ENCODE peak calls at places on chromosomes 1 and 21, in six cellular contexts. I, K, V, G, H and T are unnamed samples.

GRCh38 chr1:61116421-61116820 is 34.1 kb downstream of the NFIA start:
- DNase-seq in G (no peak), V (no peak), K (no peak), H (no peak), I (no peak), T (no peak)

GRCh38 chr1:177838910-177839309 is 130.9 kb downstream of the SEC16B start:
- DNase-seq in G (no peak), K (no peak), H (no peak), V (no peak), I (no peak), T (no peak)

GRCh38 chr1:53771648-53772047 is 32.7 kb upstream of the GLIS1 start:
- DNase-seq in G (no peak), V (no peak), K (peak; percentile 60), H (no peak), I (peak; percentile 81), T (no peak)

GRCh38 chr21:32770514-32771133 is 931 bp downstream of the PAXBP1 start:
- DNase-seq in I (peak; percentile 8), V (no peak), H (peak; percentile 24), G (no peak), K (no peak), T (peak; percentile 18)

GRCh38 chr1:201599548-201599947 is 60.6 kb downstream of the NAV1 start:
- DNase-seq in V (peak; percentile 61), G (no peak), I (no peak), H (no peak), K (no peak), T (no peak)

GRCh38 chr1:32307313-32307712 is 15.4 kb downstream of the HDAC1 start:
- DNase-seq in K (peak; percentile 27), V (no peak), I (peak; percentile 54), H (no peak), G (no peak), T (no peak)

GRCh38 chr1:32702599-32703478 is at the start of gene SYNC:
- DNase-seq in I (peak; percentile 78), H (no peak), K (peak; percentile 72), V (peak; percentile 56), G (no peak), T (peak; percentile 77)

GRCh38 chr1:10054465-10054864 is 21.7 kb downstream of the UBE4B start:
- DNase-seq in K (no peak), G (no peak), H (no peak), I (no peak), V (no peak), T (no peak)

GRCh38 chr1:5390497-5390896 is 601.7 kb downstream of the NPHP4 start:
- DNase-seq in K (no peak), G (no peak), V (no peak), I (no peak), H (no peak), T (no peak)

DNA sequence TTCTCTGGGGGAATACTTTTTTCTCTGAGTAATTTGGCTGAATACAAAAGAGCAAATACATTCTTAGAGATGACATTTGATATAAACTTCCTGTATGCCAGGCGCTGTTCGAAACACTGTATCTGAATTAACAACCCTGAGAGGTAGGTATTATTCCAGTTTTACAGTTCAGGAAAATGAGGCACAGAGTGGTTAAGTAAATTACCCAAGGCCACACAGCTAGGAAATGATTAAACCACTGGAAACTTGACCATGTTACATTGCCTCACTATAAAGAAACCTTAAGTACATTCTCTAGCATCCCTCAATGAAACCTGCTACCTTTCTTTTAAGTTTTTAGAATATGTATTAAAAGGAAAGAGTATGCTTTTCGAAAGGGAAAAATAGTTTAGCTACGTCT is 54.6 kb downstream of the SMYD2 start:
- DNase-seq in K (no peak), H (no peak), I (no peak), G (no peak), V (no peak), T (no peak)
- H3K27ac ChIP-seq in K (no peak overlapping the region), H (no peak overlapping the region), I (no peak overlapping the region), G (no peak overlapping the region), V (no peak overlapping the region), T (no peak overlapping the region)

GRCh38 chr21:19322360-19322759 is 918.8 kb upstream of the TMPRSS15 start:
- DNase-seq in H (no peak), K (peak; percentile 3), I (no peak), G (no peak), V (no peak), T (no peak)
- TF ChIP-seq CTCF in H (peak; percentile 33), K (peak; percentile 6), I (no peak), G (no peak), V (no peak), T (no peak)

DNA sequence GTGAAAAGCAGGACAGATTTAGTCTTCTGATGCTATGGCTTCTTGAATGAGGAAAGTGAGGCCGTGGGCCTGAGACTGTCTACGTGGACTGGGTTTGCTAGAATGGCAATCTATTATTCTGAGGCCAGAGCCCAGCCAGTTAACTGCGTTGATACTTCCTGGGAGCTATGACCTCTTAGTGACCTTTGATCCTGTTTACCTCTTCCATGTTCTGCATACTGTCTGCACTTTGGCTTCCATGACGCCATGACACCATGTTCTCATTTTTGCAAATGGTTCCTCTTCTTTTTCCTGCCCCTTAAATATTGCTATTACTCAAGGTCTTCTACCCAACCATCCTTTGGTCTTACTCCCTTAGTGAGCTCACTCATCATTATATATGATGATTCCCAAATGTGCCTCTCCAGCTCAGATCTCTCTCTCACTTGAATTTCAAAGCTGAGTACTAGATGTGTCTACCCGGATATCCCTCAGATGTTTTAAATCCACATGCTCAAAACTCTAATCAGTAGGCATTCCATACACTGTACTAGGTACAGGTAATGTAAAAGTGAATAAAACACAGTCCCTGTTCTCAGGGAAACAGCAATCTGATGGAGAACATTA is 66.1 kb upstream of the ATP1A1 start:
- DNase-seq in K (no peak), I (no peak), V (no peak), G (no peak), H (no peak), T (no peak)
- H3K4me1 ChIP-seq in K (no peaks in the 10 kb centered on the region), I (no peaks in the 10 kb centered on the region), V (no peaks in the 10 kb centered on the region), G (peaks cover 4% of the 10 kb centered on the region), H (peaks cover 5% of the 10 kb centered on the region), T (peaks cover 2% of the 10 kb centered on the region)

GRCh38 chr1:3139451-3139852 is 70.4 kb downstream of the PRDM16 start:
- DNase-seq in K (no peak), G (no peak), V (no peak), I (no peak), H (no peak), T (no peak)

GRCh38 chr1:3138623-3139151 is 69.7 kb downstream of the PRDM16 start:
- DNase-seq in G (no peak), V (no peak), I (no peak), H (no peak), K (no peak), T (no peak)

GRCh38 chr1:3136532-3136931 is 67.5 kb downstream of the PRDM16 start:
- DNase-seq in G (no peak), I (no peak), V (no peak), H (no peak), K (no peak), T (no peak)

GRCh38 chr1:3135746-3136455 is 66.9 kb downstream of the PRDM16 start:
- DNase-seq in H (no peak), I (no peak), G (no peak), K (no peak), V (no peak), T (no peak)

DNA sequence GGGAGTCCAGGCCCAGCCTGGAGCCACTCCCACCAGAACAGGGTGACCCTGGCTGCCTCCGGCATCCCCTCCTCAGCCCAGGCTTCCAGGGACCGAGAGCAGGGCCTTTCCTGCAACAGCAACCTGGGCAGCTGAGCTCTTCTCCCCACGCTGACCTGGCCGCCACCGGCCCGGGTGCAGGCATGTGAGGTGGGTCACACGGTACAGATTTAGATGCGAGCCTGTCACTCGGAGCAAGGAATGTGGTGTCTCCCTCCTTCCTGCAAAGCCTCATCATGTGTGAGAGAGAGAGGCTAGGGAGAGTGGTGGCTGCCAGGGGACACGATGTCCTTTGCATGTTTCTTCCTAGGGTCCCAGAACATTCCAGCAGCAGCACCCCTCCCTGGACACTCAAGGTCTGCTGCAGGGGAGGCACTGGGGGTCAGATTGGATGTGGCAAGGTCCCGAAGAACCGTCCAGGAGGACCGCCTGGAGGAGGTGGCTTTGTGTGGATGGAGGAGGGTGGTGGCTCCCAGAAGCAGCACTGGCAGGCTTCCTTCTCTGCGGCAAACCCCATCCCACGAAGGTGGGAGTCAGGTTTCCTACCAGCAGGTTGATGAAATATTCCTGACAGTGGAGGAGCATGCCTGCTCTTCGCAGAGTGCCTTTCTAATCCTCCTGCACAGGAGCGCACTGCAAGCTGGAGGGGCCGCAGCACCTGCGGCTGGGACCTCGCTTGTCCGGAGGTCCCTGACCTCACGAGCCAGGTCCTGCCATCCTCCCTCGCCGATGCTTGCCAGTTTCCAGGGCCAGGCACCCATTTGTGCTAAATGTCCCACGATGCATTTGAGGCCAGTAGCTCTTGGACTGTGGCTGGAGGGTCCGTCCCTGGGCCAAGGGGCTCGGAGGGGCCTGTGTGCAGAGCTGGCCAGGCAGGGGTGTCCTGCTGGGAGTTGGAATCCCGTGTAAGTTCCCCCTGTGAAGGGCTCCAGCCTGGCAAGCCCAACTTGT is 68.4 kb downstream of the PRDM16 start:
- DNase-seq in H (no peak), G (no peak), K (no peak), V (no peak), I (no peak), T (no peak)
- H3K27ac ChIP-seq in H (no peak overlapping the region), G (no peak overlapping the region), K (no peak overlapping the region), V (no peak overlapping the region), I (no peak overlapping the region), T (peak overlapping the region; percentile 27)

DNA sequence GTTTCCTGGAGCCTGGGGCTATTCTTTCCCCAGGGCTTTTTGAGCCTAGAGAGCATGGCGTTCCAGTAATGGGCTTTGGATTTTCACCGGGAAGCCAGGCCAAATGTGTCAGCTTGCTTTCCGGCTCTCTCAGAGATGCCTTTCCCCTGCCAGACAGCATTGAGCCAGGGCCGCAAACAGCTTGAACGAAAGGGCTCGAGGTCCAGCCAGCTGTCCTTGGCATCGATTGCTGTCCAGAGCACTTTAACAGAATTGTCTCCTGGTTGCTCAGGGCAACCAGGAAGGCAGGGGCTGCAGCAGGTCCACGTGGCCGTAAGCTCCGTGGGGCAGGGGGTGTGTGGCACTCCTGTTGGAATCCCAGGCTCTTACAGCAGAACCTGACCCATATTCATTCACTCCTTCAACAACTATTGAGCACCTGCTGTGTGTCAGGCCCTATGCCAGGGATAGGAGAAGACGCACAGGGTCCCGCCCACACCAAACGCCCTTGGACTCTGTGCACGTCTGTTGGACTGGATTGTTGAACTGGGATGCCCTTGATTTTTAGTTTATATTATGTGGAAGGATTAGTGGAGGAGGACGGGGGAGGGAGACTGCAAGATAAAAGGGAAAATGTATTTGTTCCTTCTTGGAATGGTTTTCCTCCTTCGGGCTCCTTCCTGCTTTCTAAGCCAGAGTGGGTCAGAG is 38.8 kb upstream of the EFHD2 start:
- DNase-seq in G (no peak), K (peak; percentile 30), H (no peak), V (peak; percentile 28), I (peak; percentile 22), T (peak; percentile 63)
- TF ChIP-seq CTCF in G (no peak), K (no peak), H (no peak), V (no peak), I (no peak), T (no peak)